ENCODE peak calls at places on chromosome 17, in six cellular contexts. Z is IMR-90, M is mesendoderm, F is neuronal stem cell, Q is H1, A is mesenchymal stem cell. O is an unnamed sample.
A peak's percentile ranks its signal among the peaks of the same experiment; 100 is the strongest.

GRCh38 chr17:83007504-83008475 is 71.6 kb upstream of the METRNL start:
- DNase-seq in F (no peak), A (no peak), Q (peak; percentile 24), Z (no peak), M (no peak), O (no peak)

GRCh38 chr17:77610518-77610893 is 348.0 kb upstream of the TNRC6C start:
- DNase-seq in A (no peak), F (no peak), M (no peak), Z (no peak), Q (peak; percentile 26), O (no peak)

GRCh38 chr17:1647802-1648581 is 1.7 kb downstream of the RILP start:
- DNase-seq in M (peak; percentile 83), Z (no peak), Q (peak; percentile 85), F (no peak), A (no peak), O (peak; percentile 87)

GRCh38 chr17:17491546-17491988 is 4.6 kb downstream of the RASD1 start:
- DNase-seq in Q (no peak), M (no peak), F (no peak), Z (no peak), A (no peak), O (no peak)

GRCh38 chr17:2724783-2725164 is 13.2 kb upstream of the CLUH start:
- DNase-seq in Q (peak; percentile 77), M (peak; percentile 89), Z (peak; percentile 26), F (peak; percentile 49), A (peak; percentile 30), O (peak; percentile 85)

GRCh38 chr17:53950207-53950857 is 127.6 kb downstream of the KIF2B start:
- DNase-seq in F (no peak), A (no peak), Z (no peak), Q (peak; percentile 55), M (peak; percentile 76), O (peak; percentile 80)

GRCh38 chr17:17849863-17850373 is 13.1 kb upstream of the SREBF1 start:
- DNase-seq in A (peak; percentile 68), Q (no peak), Z (peak; percentile 43), F (no peak), M (peak; percentile 75), O (peak; percentile 53)

GRCh38 chr17:71441098-71441497 is 679.7 kb upstream of the SOX9 start:
- DNase-seq in M (peak; percentile 9), Z (peak; percentile 95), A (peak; percentile 93), Q (no peak), F (no peak), O (no peak)

GRCh38 chr17:73588291-73589095 is 55.8 kb downstream of the SDK2 start:
- DNase-seq in A (no peak), F (no peak), Q (no peak), M (no peak), Z (no peak), O (no peak)

GRCh38 chr17:75535871-75536270 is 10.4 kb downstream of the LLGL2 start:
- DNase-seq in F (no peak), M (no peak), Z (no peak), A (no peak), Q (no peak), O (no peak)
- H3K4me2 ChIP-seq in F (no peak overlapping the region), M (no peak overlapping the region), Z (no peak overlapping the region), A (no peak overlapping the region), Q (no peak overlapping the region), O (no peak overlapping the region)

DNA sequence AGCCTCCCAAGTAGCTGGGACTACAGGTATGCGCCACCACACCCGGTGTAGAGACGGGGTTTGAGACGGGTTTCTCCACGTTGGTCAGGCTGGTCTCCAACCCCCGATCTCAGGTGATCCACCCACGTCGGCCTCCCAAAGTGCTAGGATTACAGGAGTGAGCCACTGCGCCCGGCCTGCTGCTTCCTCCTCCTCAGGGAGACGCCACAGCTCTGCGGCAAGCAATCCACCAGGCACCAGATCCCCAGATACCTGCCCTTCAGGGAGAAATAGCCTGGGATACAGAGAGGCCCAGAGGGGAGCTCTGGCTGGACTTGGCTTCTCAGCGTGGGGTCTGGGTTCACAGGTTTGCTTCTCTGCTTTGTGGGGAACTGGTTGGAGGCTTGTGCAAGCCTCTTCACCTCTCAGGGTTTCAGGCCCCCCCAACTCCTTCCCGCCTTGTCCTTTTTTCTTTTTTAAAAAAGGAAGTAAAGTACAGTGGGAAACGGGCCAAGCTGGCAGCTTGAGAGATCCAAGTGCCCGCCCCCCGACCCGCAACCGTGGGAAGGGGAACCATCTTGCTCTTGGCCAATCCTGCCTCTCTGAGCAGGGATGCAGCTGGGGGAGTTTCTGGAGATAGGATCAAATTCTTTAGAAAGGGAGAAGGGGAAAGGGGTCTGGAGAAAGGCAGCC is 2.6 kb upstream of the SPHK1 start:
- DNase-seq in M (peak; percentile 46), A (no peak), Z (peak; percentile 49), F (no peak), Q (no peak), O (peak; percentile 46)
- H3K18ac ChIP-seq in M (no peak overlapping the region), A (no peak overlapping the region), Z (no peak overlapping the region), F (peak overlapping the region; percentile 89), Q (peak overlapping the region; percentile 32), O (no peak overlapping the region)

DNA sequence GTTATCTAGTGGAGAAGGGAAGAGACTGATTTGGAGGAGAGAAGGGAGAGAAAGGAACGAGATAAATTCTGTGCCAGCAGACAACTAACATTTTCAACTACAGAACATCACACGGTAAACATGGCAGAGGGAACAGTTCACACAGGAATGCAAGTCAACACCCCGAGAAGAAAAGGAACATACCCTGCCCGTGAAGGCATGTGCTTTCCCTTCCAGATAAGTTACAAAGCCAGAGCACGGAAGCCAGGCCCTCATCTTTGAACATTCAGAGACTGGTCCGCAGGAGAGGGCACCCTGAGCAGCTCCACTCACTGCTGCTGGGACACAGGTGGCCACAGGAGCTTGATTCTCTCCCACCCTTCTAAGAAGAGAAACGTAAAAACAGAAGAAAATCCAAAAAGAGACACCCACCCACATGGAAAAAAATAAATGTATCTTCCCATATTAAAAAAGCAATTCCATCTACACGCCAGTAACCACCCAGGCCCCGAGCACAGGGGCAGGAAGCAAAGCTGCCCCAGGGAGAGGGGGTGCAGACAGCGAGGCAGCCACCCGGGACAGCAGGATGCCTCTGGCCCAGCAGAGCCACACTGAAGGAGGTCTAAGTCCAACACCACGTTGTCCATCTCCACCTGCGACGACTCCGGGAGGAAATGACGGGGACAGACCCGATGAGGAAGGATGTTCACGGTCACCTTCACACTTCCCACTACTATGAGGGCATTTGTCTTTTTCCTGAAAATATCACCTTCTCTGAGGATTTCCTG is 14.2 kb upstream of the CYTH1 start:
- DNase-seq in M (no peak), F (no peak), Z (no peak), Q (no peak), A (no peak), O (no peak)
- H2BK120ac ChIP-seq in M (no peak overlapping the region), F (no peak overlapping the region), Z (no peak overlapping the region), Q (no peak overlapping the region), A (no peak overlapping the region), O (no peak overlapping the region)

DNA sequence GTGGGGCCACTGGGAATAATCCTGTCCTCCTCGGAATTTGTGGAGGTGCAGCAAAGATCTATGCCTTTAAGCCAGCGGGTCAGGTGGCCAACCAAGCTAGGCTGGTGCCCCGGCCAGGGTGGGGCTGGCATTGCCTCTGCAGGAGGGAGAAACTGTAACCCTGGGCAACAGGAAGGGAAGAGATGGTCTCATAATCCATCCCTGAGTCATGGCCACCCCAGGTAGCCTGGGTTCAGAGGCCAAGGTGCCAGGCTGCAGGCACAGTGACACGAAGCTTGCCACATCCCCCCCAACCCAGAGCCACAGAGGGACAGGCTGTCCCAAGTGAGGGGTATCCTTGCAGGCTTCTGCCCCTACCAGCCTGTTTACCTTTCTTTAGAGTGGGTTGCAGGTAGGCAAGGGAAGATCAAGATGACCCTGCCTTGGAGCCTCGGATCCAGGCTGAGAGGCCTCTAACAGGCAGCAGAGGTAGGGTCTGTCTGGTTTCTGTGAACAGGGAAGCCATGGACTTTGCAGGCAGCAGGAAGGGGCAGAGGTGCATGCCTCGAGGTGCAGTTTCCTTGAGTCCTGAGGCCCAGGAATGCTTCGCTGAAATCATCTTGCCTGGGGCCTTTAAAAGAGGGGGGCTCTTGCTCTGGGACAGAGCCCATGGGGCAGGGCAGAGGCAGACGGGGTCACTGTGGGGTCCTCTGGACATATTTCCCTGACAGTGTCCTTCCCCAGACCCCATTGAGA is 4.0 kb downstream of the LASP1 start:
- DNase-seq in M (no peak), F (no peak), Q (no peak), A (no peak), Z (no peak), O (peak; percentile 41)
- H3K4me2 ChIP-seq in M (no peak overlapping the region), F (no peak overlapping the region), Q (peak overlapping the region; percentile 7), A (peak overlapping the region; percentile 69), Z (peak overlapping the region; percentile 86), O (no peak overlapping the region)

GRCh38 chr17:81833160-81833920 is at the start of gene MCRIP1:
- DNase-seq in F (peak; percentile 92), M (peak; percentile 95), Q (peak; percentile 95), Z (peak; percentile 91), A (peak; percentile 93), O (peak; percentile 98)

GRCh38 chr17:81832608-81833159 is 407 bp downstream of the MCRIP1 start:
- DNase-seq in Q (peak; percentile 71), A (peak; percentile 44), F (no peak), M (no peak), Z (no peak), O (no peak)

GRCh38 chr17:81834831-81835267 is at the start of gene PPP1R27:
- DNase-seq in Q (no peak), F (no peak), Z (no peak), A (no peak), M (no peak), O (no peak)

GRCh38 chr17:81831957-81832607 is 1.0 kb downstream of the MCRIP1 start:
- DNase-seq in A (peak; percentile 41), M (no peak), F (no peak), Z (peak; percentile 41), Q (no peak), O (no peak)

DNA sequence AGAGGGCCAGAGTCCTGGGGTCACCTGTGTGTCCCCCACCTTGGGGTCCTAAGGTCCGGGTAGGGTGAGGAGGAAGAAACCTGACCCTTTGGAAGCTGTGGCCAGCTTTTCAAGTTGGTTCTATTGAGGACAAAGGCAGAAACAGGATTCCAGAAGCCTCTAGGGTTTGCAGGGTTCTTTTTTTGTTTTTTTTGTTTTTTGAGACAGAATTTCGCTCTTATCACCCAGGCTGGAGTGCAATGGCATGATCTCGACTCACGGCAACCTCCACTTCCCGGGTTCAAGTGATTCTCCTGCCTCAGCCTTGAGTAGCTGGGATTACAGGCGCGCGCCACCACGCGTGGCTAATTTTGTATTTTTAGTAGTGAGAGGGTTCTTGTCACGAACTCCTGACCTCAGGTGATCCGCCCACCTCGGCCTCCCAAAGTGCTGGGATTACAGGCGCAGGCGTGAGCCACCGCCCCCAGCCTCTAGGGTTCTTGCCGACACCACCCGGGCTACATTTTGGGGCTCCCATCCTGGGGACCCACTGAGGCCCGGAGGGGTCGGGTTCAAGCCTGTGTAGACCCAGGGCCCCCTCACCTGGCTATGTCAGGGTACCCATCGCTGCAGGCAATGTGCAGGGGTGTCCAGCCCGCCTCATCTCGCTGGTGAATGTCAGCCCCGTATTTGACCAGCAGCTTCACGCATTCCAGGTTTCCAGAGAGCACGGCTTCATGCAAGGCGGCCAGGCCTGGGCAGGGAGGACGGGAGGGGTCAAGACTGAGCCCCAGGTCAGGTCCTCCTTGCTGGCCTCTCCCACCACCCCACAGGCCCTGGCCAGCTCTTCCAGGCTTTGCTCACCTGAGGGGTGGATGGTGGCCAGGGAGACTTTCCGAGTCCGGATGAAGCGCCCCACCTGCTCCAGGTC is 674 bp downstream of the PPP1R27 start:
- DNase-seq in F (no peak), Q (no peak), M (no peak), Z (no peak), A (no peak), O (no peak)
- H3K18ac ChIP-seq in F (peak overlapping the region; percentile 98), Q (peak overlapping the region; percentile 71), M (peak overlapping the region; percentile 83), Z (peak overlapping the region; percentile 97), A (peak overlapping the region; percentile 94), O (peak overlapping the region; percentile 96)

O was measured in H9.